ENCODE peak calls at places on chromosomes 11 and 22, in ten cellular contexts. S is epithelial cell of esophagus, L is neural progenitor cell, P is fibroblast of the aortic adventitia, T is K562, I is AG04449, J is choroid plexus epithelial cell, F is lung, E is BE2C, G is right atrium auricular region. Q is an unnamed sample.

GRCh38 chr22:33049125-33049729 is 9.0 kb downstream of the SYN3 start:
- DNase-seq in S (peak), L (peak), P (peak), T (peak), I (no peak), J (peak), F (peak), E (peak), G (peak), Q (peak)

GRCh38 chr11:126212089-126212660 is 593 bp downstream of the FAM118B start:
- DNase-seq in S (no peak), L (peak), P (peak), T (peak), I (no peak), J (peak), F (no peak), E (no peak), G (no peak), Q (no peak)

GRCh38 chr11:60159284-60159683 is 23.6 kb downstream of the MS4A6A start:
- DNase-seq in S (no peak), L (no peak), P (no peak), T (no peak), I (no peak), J (no peak), F (no peak), E (no peak), G (no peak), Q (no peak)

GRCh38 chr11:8261921-8262551 is 1.6 kb downstream of the LMO1 start:
- DNase-seq in S (no peak), L (no peak), P (no peak), T (no peak), I (no peak), J (no peak), F (no peak), E (no peak), G (no peak), Q (no peak)

GRCh38 chr22:24137595-24137994 is 43.7 kb upstream of the SUSD2 start:
- DNase-seq in S (no peak), L (no peak), P (peak), T (no peak), I (peak), J (peak), F (no peak), E (no peak), G (no peak), Q (no peak)

GRCh38 chr11:103396237-103396636 is 287.0 kb downstream of the DYNC2H1 start:
- DNase-seq in S (no peak), L (no peak), P (no peak), T (no peak), I (no peak), J (peak), F (no peak), E (no peak), G (no peak), Q (no peak)

GRCh38 chr22:46769191-46769675 is 6.8 kb downstream of the TBC1D22A start:
- DNase-seq in S (no peak), L (no peak), P (no peak), T (no peak), I (no peak), J (no peak), F (no peak), E (peak), G (no peak), Q (peak)

GRCh38 chr11:113681711-113682410 is 24.2 kb downstream of the TMPRSS5 start:
- DNase-seq in S (peak), L (no peak), P (peak), T (peak), I (no peak), J (no peak), F (no peak), E (no peak), G (no peak), Q (no peak)

GRCh38 chr22:44147821-44148574 is 32.7 kb upstream of the PARVG start:
- DNase-seq in S (no peak), L (peak), P (no peak), T (no peak), I (peak), J (peak), F (no peak), E (no peak), G (no peak), Q (no peak)

GRCh38 chr11:125728969-125729368 is 17.1 kb upstream of the PATE1 start:
- DNase-seq in S (no peak), L (no peak), P (peak), T (no peak), I (no peak), J (no peak), F (no peak), E (no peak), G (no peak), Q (no peak)

GRCh38 chr11:3929689-3930088 is 74.2 kb downstream of the STIM1 start:
- DNase-seq in S (no peak), L (no peak), P (no peak), T (no peak), I (no peak), J (peak), F (no peak), E (no peak), G (no peak), Q (no peak)

GRCh38 chr11:10784229-10785145 is 24.2 kb downstream of the EIF4G2 start:
- DNase-seq in S (no peak), L (peak), P (peak), T (no peak), I (no peak), J (peak), F (no peak), E (peak), G (no peak), Q (no peak)

GRCh38 chr22:25137577-25138525 is 61.8 kb upstream of the CRYBB3 start:
- DNase-seq in S (peak), L (no peak), P (no peak), T (peak), I (no peak), J (peak), F (no peak), E (no peak), G (no peak), Q (no peak)

GRCh38 chr11:82718307-82718706 is 15.4 kb downstream of the FAM181B start:
- DNase-seq in S (peak), L (peak), P (peak), T (peak), I (peak), J (peak), F (no peak), E (peak), G (no peak), Q (no peak)

GRCh38 chr22:44192811-44193536 is 12.2 kb downstream of the PARVG start:
- DNase-seq in S (no peak), L (no peak), P (no peak), T (no peak), I (no peak), J (no peak), F (no peak), E (no peak), G (no peak), Q (no peak)

GRCh38 chr11:75184757-75185156 is 33.9 kb downstream of the SLCO2B1 start:
- DNase-seq in S (no peak), L (no peak), P (no peak), T (no peak), I (no peak), J (no peak), F (no peak), E (no peak), G (no peak), Q (no peak)

GRCh38 chr11:128874406-128874805 is 7.3 kb upstream of the KCNJ1 start:
- DNase-seq in S (no peak), L (no peak), P (no peak), T (no peak), I (no peak), J (no peak), F (no peak), E (no peak), G (no peak), Q (no peak)

DNA sequence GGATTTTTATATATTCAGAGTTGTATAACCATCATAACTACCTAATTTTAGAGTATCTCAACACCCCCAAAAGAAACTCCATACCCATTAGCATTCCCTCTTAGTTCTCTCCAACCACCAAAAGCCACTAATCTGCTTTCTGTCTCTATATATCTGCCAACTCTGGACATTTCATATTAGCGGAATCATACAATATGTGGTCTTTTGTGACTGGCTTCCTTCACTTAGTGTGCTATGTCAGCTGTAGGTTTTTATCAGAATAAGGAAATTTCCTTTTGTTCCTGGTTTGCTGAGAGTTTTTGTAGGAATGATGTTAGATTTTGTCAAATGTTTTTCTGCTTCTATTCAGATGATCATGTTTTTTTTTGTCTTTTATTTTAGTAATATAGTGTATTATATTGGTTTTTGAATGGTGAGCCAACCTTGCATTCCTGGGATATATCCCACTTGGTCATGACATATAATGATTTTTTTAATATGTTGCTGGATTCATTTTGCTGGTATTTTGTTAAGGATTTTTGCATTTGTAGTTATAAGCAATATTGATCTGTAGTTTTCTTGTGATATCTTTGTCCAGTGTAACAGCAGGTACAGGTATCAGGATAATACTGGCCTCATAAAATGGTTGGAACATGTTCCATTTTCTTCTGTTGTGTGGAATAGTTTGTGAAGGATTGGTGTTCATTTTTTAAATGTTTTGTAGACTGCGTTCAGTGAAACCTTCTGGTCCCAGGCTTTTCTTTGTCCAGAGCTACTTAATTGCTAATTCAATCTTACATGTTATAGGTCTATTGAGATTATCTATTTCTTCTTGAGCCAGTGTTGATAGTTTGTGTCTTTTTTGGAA is 16.8 kb downstream of the DGCR8 start:
- DNase-seq in S (no peak), L (no peak), P (no peak), T (no peak), I (no peak), J (no peak), F (no peak), E (no peak), G (no peak), Q (no peak)
- H3K4me3 ChIP-seq in S (no peak), L (no peak), P (no peak), T (no peak), I (no peak), J (no peak), F (no peak), E (no peak), G (no peak), Q (no peak)

DNA sequence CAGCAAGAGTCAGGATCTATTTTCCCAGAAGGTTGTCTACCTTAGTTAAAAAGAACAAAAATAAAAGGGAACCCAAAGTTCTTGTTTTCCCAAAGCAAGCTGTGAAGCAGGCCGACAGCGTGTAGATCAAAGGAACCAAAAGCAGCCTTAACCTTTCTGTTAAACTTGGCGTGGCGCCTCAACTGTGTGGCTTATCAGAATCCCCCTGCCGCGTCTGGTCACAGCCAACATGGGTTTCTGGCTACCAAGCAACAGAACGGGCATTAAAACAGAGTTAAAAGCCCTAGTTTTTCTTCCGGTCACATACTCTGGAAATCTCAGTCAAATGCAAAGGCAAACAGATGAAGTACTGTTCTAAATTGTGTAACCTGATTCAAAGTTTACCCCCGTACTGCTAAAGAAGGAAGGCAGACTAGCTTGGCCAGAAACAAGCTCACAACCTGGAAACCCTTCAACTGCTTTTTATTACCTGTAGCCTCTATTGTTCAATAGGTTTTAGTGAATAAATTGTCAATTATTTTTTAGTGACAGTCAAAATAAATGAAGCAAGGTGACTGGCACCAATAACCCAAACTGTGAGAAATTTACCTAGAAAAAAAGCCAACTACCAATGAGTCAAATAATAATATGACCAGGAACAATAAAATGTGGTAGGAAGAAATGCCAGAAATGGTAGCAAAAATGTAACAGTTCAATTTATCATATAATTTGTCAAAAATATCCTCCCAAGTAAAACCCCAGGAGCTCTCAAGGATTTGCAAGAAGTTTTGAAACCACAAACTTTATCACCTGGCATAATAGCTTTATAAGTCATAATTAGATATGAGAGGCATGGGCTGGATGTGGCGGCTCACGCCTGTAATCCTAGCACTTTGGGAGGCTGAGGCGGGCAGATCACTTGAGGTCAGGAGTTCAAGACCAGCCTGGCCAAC is 21.4 kb downstream of the CHKA start:
- DNase-seq in S (no peak), L (no peak), P (peak), T (peak), I (no peak), J (peak), F (peak), E (peak), G (no peak), Q (peak)
- H3K4me3 ChIP-seq in S (no peak), L (no peak), P (no peak), T (peak), I (no peak), J (peak), F (no peak), E (peak), G (no peak), Q (no peak)

DNA sequence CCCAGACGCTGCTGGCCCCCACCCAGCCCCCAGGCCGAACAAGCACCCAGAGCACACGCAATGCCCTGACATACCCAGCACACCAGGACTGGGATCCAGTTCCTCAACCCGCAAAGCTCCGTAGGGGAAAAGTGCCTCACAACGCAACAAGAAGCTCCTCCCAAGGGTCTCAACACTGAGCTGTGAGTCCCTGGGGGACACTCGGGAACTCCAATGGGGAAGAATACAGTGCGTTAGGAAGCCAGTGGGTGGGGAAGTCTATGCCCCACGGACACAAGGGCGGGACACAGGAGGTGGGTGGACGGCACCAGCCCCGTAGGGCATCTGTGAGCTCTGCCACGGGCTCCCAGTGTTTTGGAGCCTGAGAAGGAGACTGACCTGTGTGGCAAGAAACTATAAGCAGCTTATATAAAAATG is 1.6 kb downstream of the DEAF1 start:
- DNase-seq in S (peak), L (peak), P (peak), T (no peak), I (no peak), J (peak), F (no peak), E (no peak), G (no peak), Q (no peak)
- H3K4me3 ChIP-seq in S (peak), L (peak), P (peak), T (peak), I (peak), J (peak), F (no peak), E (peak), G (peak), Q (peak)

DNA sequence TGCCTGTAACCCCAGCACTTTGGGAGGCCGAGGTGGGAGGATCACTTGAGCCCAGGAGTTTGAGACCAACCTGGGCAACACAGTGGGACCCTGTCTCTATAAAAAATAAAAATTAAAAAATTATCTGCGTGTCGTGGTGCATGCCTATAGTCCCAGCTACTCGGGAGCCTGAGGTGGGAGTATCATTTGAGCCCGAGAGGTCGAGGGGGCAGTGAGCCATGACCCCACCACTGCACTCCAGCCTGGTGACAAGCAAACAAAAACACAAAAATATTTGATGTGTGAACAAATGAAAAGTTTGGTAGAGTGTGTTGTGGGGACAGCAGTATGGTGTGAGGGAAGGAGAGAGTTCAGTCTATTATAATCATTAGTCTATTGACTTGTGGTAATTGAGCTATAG is 90.8 kb upstream of the PARVA start:
- DNase-seq in S (no peak), L (no peak), P (no peak), T (no peak), I (no peak), J (no peak), F (peak), E (no peak), G (peak), Q (no peak)
- H3K4me3 ChIP-seq in S (no peak), L (no peak), P (peak), T (no peak), I (peak), J (no peak), F (no peak), E (no peak), G (no peak), Q (no peak)

GRCh38 chr22:50697667-50698506 is 25.3 kb downstream of the SHANK3 start:
- DNase-seq in S (no peak), L (no peak), P (no peak), T (no peak), I (no peak), J (no peak), F (no peak), E (peak), G (no peak), Q (no peak)

GRCh38 chr22:50699001-50699753 is 26.6 kb downstream of the SHANK3 start:
- DNase-seq in S (no peak), L (no peak), P (no peak), T (no peak), I (no peak), J (no peak), F (no peak), E (peak), G (no peak), Q (no peak)

GRCh38 chr22:50699754-50700386 is 27.2 kb downstream of the SHANK3 start:
- DNase-seq in S (no peak), L (peak), P (no peak), T (peak), I (no peak), J (no peak), F (no peak), E (peak), G (no peak), Q (peak)

GRCh38 chr22:50696799-50697561 is 24.4 kb downstream of the SHANK3 start:
- DNase-seq in S (peak), L (peak), P (no peak), T (peak), I (no peak), J (peak), F (no peak), E (peak), G (no peak), Q (peak)

GRCh38 chr22:50698546-50698945 is 25.9 kb downstream of the SHANK3 start:
- DNase-seq in S (no peak), L (no peak), P (no peak), T (no peak), I (no peak), J (no peak), F (no peak), E (peak), G (no peak), Q (no peak)
- H3K4me3 ChIP-seq in S (no peak), L (no peak), P (no peak), T (no peak), I (no peak), J (no peak), F (no peak), E (no peak), G (no peak), Q (no peak)

GRCh38 chr22:37284126-37284806 is 2.0 kb downstream of the CYTH4 start:
- DNase-seq in S (no peak), L (no peak), P (no peak), T (no peak), I (no peak), J (no peak), F (no peak), E (no peak), G (no peak), Q (no peak)

GRCh38 chr22:37283393-37283937 is 1.2 kb downstream of the CYTH4 start:
- DNase-seq in S (no peak), L (no peak), P (no peak), T (no peak), I (no peak), J (no peak), F (no peak), E (no peak), G (no peak), Q (no peak)

GRCh38 chr22:37282385-37282677 is at the start of gene CYTH4:
- DNase-seq in S (peak), L (no peak), P (no peak), T (no peak), I (no peak), J (no peak), F (peak), E (no peak), G (peak), Q (peak)

GRCh38 chr22:37285937-37286336 is 3.6 kb downstream of the CYTH4 start:
- DNase-seq in S (no peak), L (no peak), P (no peak), T (no peak), I (no peak), J (no peak), F (no peak), E (no peak), G (no peak), Q (no peak)

GRCh38 chr22:37284807-37285355 is 2.6 kb downstream of the CYTH4 start:
- DNase-seq in S (no peak), L (no peak), P (no peak), T (no peak), I (no peak), J (no peak), F (peak), E (no peak), G (peak), Q (peak)
- H3K4me3 ChIP-seq in S (no peak), L (no peak), P (no peak), T (no peak), I (no peak), J (no peak), F (no peak), E (no peak), G (peak), Q (peak)

GRCh38 chr11:1338201-1339065 is 29.0 kb upstream of the TOLLIP start:
- DNase-seq in S (no peak), L (no peak), P (no peak), T (no peak), I (no peak), J (no peak), F (peak), E (no peak), G (peak), Q (peak)

GRCh38 chr11:1337647-1338007 is 28.2 kb upstream of the TOLLIP start:
- DNase-seq in S (no peak), L (no peak), P (no peak), T (no peak), I (no peak), J (no peak), F (peak), E (no peak), G (no peak), Q (peak)

GRCh38 chr11:1335264-1335810 is 25.9 kb upstream of the TOLLIP start:
- DNase-seq in S (no peak), L (no peak), P (no peak), T (no peak), I (no peak), J (no peak), F (no peak), E (no peak), G (no peak), Q (no peak)

GRCh38 chr11:1335811-1336761 is 26.7 kb upstream of the TOLLIP start:
- DNase-seq in S (peak), L (peak), P (peak), T (peak), I (peak), J (peak), F (peak), E (peak), G (peak), Q (peak)

GRCh38 chr11:1336836-1337646 is 27.6 kb upstream of the TOLLIP start:
- DNase-seq in S (peak), L (peak), P (no peak), T (no peak), I (no peak), J (no peak), F (peak), E (no peak), G (no peak), Q (peak)
- H3K4me3 ChIP-seq in S (no peak), L (peak), P (no peak), T (no peak), I (peak), J (no peak), F (no peak), E (no peak), G (peak), Q (peak)